ENCODE peak calls at places on chromosomes 11 and 22, in eight cellular contexts. R, I, E, F, Y, O, V and N are unnamed samples.

GRCh38 chr22:46801826-46802607 is 39.6 kb downstream of the TBC1D22A start:
- DNase-seq in R (peak), I (no peak), E (no peak), F (no peak), Y (no peak), O (no peak), V (no peak), N (no peak)

GRCh38 chr11:100624346-100624745 is 62.7 kb upstream of the ARHGAP42 start:
- DNase-seq in R (no peak), I (no peak), E (no peak), F (no peak), Y (no peak), O (no peak), V (no peak), N (no peak)

GRCh38 chr11:86999388-86999787 is 38.3 kb upstream of the TMEM135 start:
- DNase-seq in R (no peak), I (no peak), E (no peak), F (no peak), Y (no peak), O (no peak), V (no peak), N (no peak)

GRCh38 chr22:25126510-25126909 is 73.1 kb upstream of the CRYBB3 start:
- DNase-seq in R (no peak), I (no peak), E (no peak), F (no peak), Y (no peak), O (no peak), V (no peak), N (no peak)

GRCh38 chr11:86606849-86607481 is 65.5 kb downstream of the ME3 start:
- DNase-seq in R (peak), I (no peak), E (no peak), F (no peak), Y (no peak), O (no peak), V (no peak), N (no peak)

GRCh38 chr11:7545611-7546010 is 31.8 kb downstream of the PPFIBP2 start:
- DNase-seq in R (no peak), I (no peak), E (no peak), F (no peak), Y (no peak), O (no peak), V (no peak), N (no peak)

GRCh38 chr11:7677801-7678201 is 4.5 kb upstream of the CYB5R2 start:
- DNase-seq in R (no peak), I (no peak), E (no peak), F (no peak), Y (no peak), O (no peak), V (no peak), N (no peak)

GRCh38 chr22:50136431-50137047 is 34.0 kb upstream of the PANX2 start:
- DNase-seq in R (no peak), I (peak), E (peak), F (peak), Y (peak), O (no peak), V (no peak), N (no peak)

GRCh38 chr11:103566116-103566515 is 456.9 kb downstream of the DYNC2H1 start:
- DNase-seq in R (no peak), I (no peak), E (no peak), F (no peak), Y (no peak), O (no peak), V (no peak), N (no peak)

GRCh38 chr11:133907216-133907615 is 49.6 kb downstream of the IGSF9B start:
- DNase-seq in R (no peak), I (no peak), E (no peak), F (no peak), Y (no peak), O (no peak), V (no peak), N (no peak)

GRCh38 chr11:70666336-70666735 is 268.0 kb downstream of the CTTN start:
- DNase-seq in R (no peak), I (no peak), E (no peak), F (no peak), Y (no peak), O (no peak), V (no peak), N (no peak)

GRCh38 chr11:48074425-48075181 is 94.2 kb downstream of the PTPRJ start:
- DNase-seq in R (no peak), I (no peak), E (no peak), F (no peak), Y (no peak), O (no peak), V (no peak), N (no peak)

GRCh38 chr11:16403851-16404250 is 47.5 kb upstream of the SOX6 start:
- DNase-seq in R (peak), I (no peak), E (no peak), F (no peak), Y (no peak), O (no peak), V (no peak), N (no peak)

GRCh38 chr11:11028017-11028692 is 170.3 kb upstream of the ZBED5 start:
- DNase-seq in R (peak), I (peak), E (peak), F (peak), Y (peak), O (no peak), V (peak), N (no peak)

GRCh38 chr11:98965358-98965757 is 55.4 kb upstream of the CNTN5 start:
- DNase-seq in R (no peak), I (no peak), E (no peak), F (no peak), Y (no peak), O (no peak), V (no peak), N (no peak)

GRCh38 chr22:24696551-24697001 is 77.9 kb downstream of the PIWIL3 start:
- DNase-seq in R (peak), I (no peak), E (no peak), F (no peak), Y (no peak), O (no peak), V (no peak), N (no peak)

GRCh38 chr11:119342023-119342300 is 1.3 kb upstream of the C1QTNF5 start:
- DNase-seq in R (no peak), I (no peak), E (no peak), F (no peak), Y (no peak), O (no peak), V (no peak), N (no peak)

GRCh38 chr11:62976109-62976508 is 8.7 kb downstream of the SLC22A6 start:
- DNase-seq in R (no peak), I (no peak), E (no peak), F (no peak), Y (no peak), O (no peak), V (no peak), N (no peak)

GRCh38 chr11:56961609-56962008 is 27.1 kb upstream of the OR5AK2 start:
- DNase-seq in R (no peak), I (no peak), E (no peak), F (no peak), Y (no peak), O (no peak), V (no peak), N (no peak)